ENCODE peak calls at places on chromosomes 13 and 19, in ten cellular contexts. One of them, this sample, is unnamed.

GRCh38 chr13:39144941-39145533 is 106.8 kb downstream of the NHLRC3 start:
- DNase-seq in COR-L47: peak
- DNase-seq in ELF-1: peak
- DNase-seq in Calu3: peak
- DNase-seq in NCI-H1417: peak
- DNase-seq in SHP77 treated with DMSO at 0.1 percent for 48 hours: no peak
- DNase-seq in PC-9: no peak
- DNase-seq in cardiac fibroblast: peak
- DNase-seq in stimulated activated CD4-positive, alpha-beta T cell treated with anti-CD3 and anti-CD28 coated beads, Interleukin-2, amount 100 ng/mL, for 48 hours: peak
- DNase-seq in tibial nerve: peak
- DNase-seq in this sample: no peak

GRCh38 chr19:5329141-5329540 is 11.5 kb downstream of the PTPRS start:
- DNase-seq in COR-L47: no peak
- DNase-seq in ELF-1: no peak
- DNase-seq in Calu3: no peak
- DNase-seq in NCI-H1417: no peak
- DNase-seq in SHP77 treated with DMSO at 0.1 percent for 48 hours: no peak
- DNase-seq in PC-9: no peak
- DNase-seq in cardiac fibroblast: no peak
- DNase-seq in stimulated activated CD4-positive, alpha-beta T cell treated with anti-CD3 and anti-CD28 coated beads, Interleukin-2, amount 100 ng/mL, for 48 hours: no peak
- DNase-seq in tibial nerve: no peak
- DNase-seq in this sample: no peak

GRCh38 chr13:31951215-31951678 is 80.3 kb upstream of the FRY start:
- DNase-seq in COR-L47: no peak
- DNase-seq in ELF-1: no peak
- DNase-seq in Calu3: peak
- DNase-seq in NCI-H1417: no peak
- DNase-seq in SHP77 treated with DMSO at 0.1 percent for 48 hours: no peak
- DNase-seq in PC-9: peak
- DNase-seq in cardiac fibroblast: no peak
- DNase-seq in stimulated activated CD4-positive, alpha-beta T cell treated with anti-CD3 and anti-CD28 coated beads, Interleukin-2, amount 100 ng/mL, for 48 hours: no peak
- DNase-seq in tibial nerve: peak
- DNase-seq in this sample: peak

GRCh38 chr19:50513746-50514345 is at the start of gene ASPDH:
- DNase-seq in COR-L47: no peak
- DNase-seq in ELF-1: no peak
- DNase-seq in Calu3: no peak
- DNase-seq in NCI-H1417: no peak
- DNase-seq in SHP77 treated with DMSO at 0.1 percent for 48 hours: no peak
- DNase-seq in PC-9: no peak
- DNase-seq in cardiac fibroblast: no peak
- DNase-seq in stimulated activated CD4-positive, alpha-beta T cell treated with anti-CD3 and anti-CD28 coated beads, Interleukin-2, amount 100 ng/mL, for 48 hours: no peak
- DNase-seq in tibial nerve: no peak
- DNase-seq in this sample: no peak

GRCh38 chr13:76552373-76552772 is 333.8 kb downstream of the KCTD12 start:
- DNase-seq in COR-L47: no peak
- DNase-seq in ELF-1: no peak
- DNase-seq in Calu3: no peak
- DNase-seq in NCI-H1417: no peak
- DNase-seq in SHP77 treated with DMSO at 0.1 percent for 48 hours: no peak
- DNase-seq in PC-9: no peak
- DNase-seq in cardiac fibroblast: peak
- DNase-seq in stimulated activated CD4-positive, alpha-beta T cell treated with anti-CD3 and anti-CD28 coated beads, Interleukin-2, amount 100 ng/mL, for 48 hours: no peak
- DNase-seq in tibial nerve: no peak
- DNase-seq in this sample: no peak

GRCh38 chr19:56837892-56838679 is 2.4 kb downstream of the PEG3 start:
- DNase-seq in COR-L47: no peak
- DNase-seq in ELF-1: no peak
- DNase-seq in Calu3: no peak
- DNase-seq in NCI-H1417: no peak
- DNase-seq in SHP77 treated with DMSO at 0.1 percent for 48 hours: no peak
- DNase-seq in PC-9: no peak
- DNase-seq in cardiac fibroblast: peak
- DNase-seq in stimulated activated CD4-positive, alpha-beta T cell treated with anti-CD3 and anti-CD28 coated beads, Interleukin-2, amount 100 ng/mL, for 48 hours: no peak
- DNase-seq in tibial nerve: peak
- DNase-seq in this sample: peak

GRCh38 chr13:76225815-76226489 is 589.8 kb downstream of the LMO7 start:
- DNase-seq in COR-L47: no peak
- DNase-seq in ELF-1: no peak
- DNase-seq in Calu3: no peak
- DNase-seq in NCI-H1417: no peak
- DNase-seq in SHP77 treated with DMSO at 0.1 percent for 48 hours: peak
- DNase-seq in PC-9: no peak
- DNase-seq in cardiac fibroblast: peak
- DNase-seq in stimulated activated CD4-positive, alpha-beta T cell treated with anti-CD3 and anti-CD28 coated beads, Interleukin-2, amount 100 ng/mL, for 48 hours: no peak
- DNase-seq in tibial nerve: no peak
- DNase-seq in this sample: no peak

GRCh38 chr13:99373436-99373835 is 66.2 kb upstream of the GPR183 start:
- DNase-seq in COR-L47: no peak
- DNase-seq in ELF-1: no peak
- DNase-seq in Calu3: no peak
- DNase-seq in NCI-H1417: no peak
- DNase-seq in SHP77 treated with DMSO at 0.1 percent for 48 hours: no peak
- DNase-seq in PC-9: no peak
- DNase-seq in cardiac fibroblast: no peak
- DNase-seq in stimulated activated CD4-positive, alpha-beta T cell treated with anti-CD3 and anti-CD28 coated beads, Interleukin-2, amount 100 ng/mL, for 48 hours: no peak
- DNase-seq in tibial nerve: no peak
- DNase-seq in this sample: no peak

GRCh38 chr19:2046046-2046907 is 4.8 kb downstream of the MKNK2 start:
- DNase-seq in COR-L47: no peak
- DNase-seq in ELF-1: no peak
- DNase-seq in Calu3: no peak
- DNase-seq in NCI-H1417: no peak
- DNase-seq in SHP77 treated with DMSO at 0.1 percent for 48 hours: no peak
- DNase-seq in PC-9: no peak
- DNase-seq in cardiac fibroblast: no peak
- DNase-seq in stimulated activated CD4-positive, alpha-beta T cell treated with anti-CD3 and anti-CD28 coated beads, Interleukin-2, amount 100 ng/mL, for 48 hours: no peak
- DNase-seq in tibial nerve: no peak
- DNase-seq in this sample: peak

GRCh38 chr19:41706741-41707501 is 1.5 kb upstream of the CEACAM5 start:
- DNase-seq in COR-L47: peak
- DNase-seq in ELF-1: peak
- DNase-seq in Calu3: peak
- DNase-seq in NCI-H1417: peak
- DNase-seq in SHP77 treated with DMSO at 0.1 percent for 48 hours: no peak
- DNase-seq in PC-9: peak
- DNase-seq in cardiac fibroblast: peak
- DNase-seq in stimulated activated CD4-positive, alpha-beta T cell treated with anti-CD3 and anti-CD28 coated beads, Interleukin-2, amount 100 ng/mL, for 48 hours: peak
- DNase-seq in tibial nerve: no peak
- DNase-seq in this sample: no peak

GRCh38 chr13:94205896-94206295 is 273.6 kb downstream of the DCT start:
- DNase-seq in COR-L47: no peak
- DNase-seq in ELF-1: no peak
- DNase-seq in Calu3: no peak
- DNase-seq in NCI-H1417: no peak
- DNase-seq in SHP77 treated with DMSO at 0.1 percent for 48 hours: no peak
- DNase-seq in PC-9: no peak
- DNase-seq in cardiac fibroblast: no peak
- DNase-seq in stimulated activated CD4-positive, alpha-beta T cell treated with anti-CD3 and anti-CD28 coated beads, Interleukin-2, amount 100 ng/mL, for 48 hours: no peak
- DNase-seq in tibial nerve: no peak
- DNase-seq in this sample: no peak

GRCh38 chr13:27973956-27974662 is 5.0 kb upstream of the CDX2 start:
- DNase-seq in COR-L47: no peak
- DNase-seq in ELF-1: no peak
- DNase-seq in Calu3: no peak
- DNase-seq in NCI-H1417: no peak
- DNase-seq in SHP77 treated with DMSO at 0.1 percent for 48 hours: no peak
- DNase-seq in PC-9: no peak
- DNase-seq in cardiac fibroblast: no peak
- DNase-seq in stimulated activated CD4-positive, alpha-beta T cell treated with anti-CD3 and anti-CD28 coated beads, Interleukin-2, amount 100 ng/mL, for 48 hours: no peak
- DNase-seq in tibial nerve: no peak
- DNase-seq in this sample: no peak

GRCh38 chr19:7421941-7422744 is 66.7 kb downstream of the PEX11G start:
- DNase-seq in COR-L47: no peak
- DNase-seq in ELF-1: peak
- DNase-seq in Calu3: peak
- DNase-seq in NCI-H1417: no peak
- DNase-seq in SHP77 treated with DMSO at 0.1 percent for 48 hours: no peak
- DNase-seq in PC-9: peak
- DNase-seq in cardiac fibroblast: no peak
- DNase-seq in stimulated activated CD4-positive, alpha-beta T cell treated with anti-CD3 and anti-CD28 coated beads, Interleukin-2, amount 100 ng/mL, for 48 hours: no peak
- DNase-seq in tibial nerve: no peak
- DNase-seq in this sample: no peak

GRCh38 chr19:38394488-38394887 is 6.0 kb downstream of the SPRED3 start:
- DNase-seq in COR-L47: no peak
- DNase-seq in ELF-1: peak
- DNase-seq in Calu3: no peak
- DNase-seq in NCI-H1417: no peak
- DNase-seq in SHP77 treated with DMSO at 0.1 percent for 48 hours: no peak
- DNase-seq in PC-9: no peak
- DNase-seq in cardiac fibroblast: no peak
- DNase-seq in stimulated activated CD4-positive, alpha-beta T cell treated with anti-CD3 and anti-CD28 coated beads, Interleukin-2, amount 100 ng/mL, for 48 hours: peak
- DNase-seq in tibial nerve: no peak
- DNase-seq in this sample: no peak

GRCh38 chr19:21126078-21126477 is 15.8 kb upstream of the ZNF431 start:
- DNase-seq in COR-L47: no peak
- DNase-seq in ELF-1: no peak
- DNase-seq in Calu3: no peak
- DNase-seq in NCI-H1417: no peak
- DNase-seq in SHP77 treated with DMSO at 0.1 percent for 48 hours: no peak
- DNase-seq in PC-9: no peak
- DNase-seq in cardiac fibroblast: no peak
- DNase-seq in stimulated activated CD4-positive, alpha-beta T cell treated with anti-CD3 and anti-CD28 coated beads, Interleukin-2, amount 100 ng/mL, for 48 hours: no peak
- DNase-seq in tibial nerve: no peak
- DNase-seq in this sample: no peak

GRCh38 chr13:48188129-48188528 is 44.9 kb upstream of the ITM2B start:
- DNase-seq in COR-L47: no peak
- DNase-seq in ELF-1: no peak
- DNase-seq in Calu3: no peak
- DNase-seq in NCI-H1417: no peak
- DNase-seq in SHP77 treated with DMSO at 0.1 percent for 48 hours: no peak
- DNase-seq in PC-9: no peak
- DNase-seq in cardiac fibroblast: no peak
- DNase-seq in stimulated activated CD4-positive, alpha-beta T cell treated with anti-CD3 and anti-CD28 coated beads, Interleukin-2, amount 100 ng/mL, for 48 hours: no peak
- DNase-seq in tibial nerve: no peak
- DNase-seq in this sample: no peak

GRCh38 chr13:24540236-24541126 is 27.9 kb upstream of the PARP4 start:
- DNase-seq in COR-L47: no peak
- DNase-seq in ELF-1: peak
- DNase-seq in Calu3: peak
- DNase-seq in NCI-H1417: no peak
- DNase-seq in SHP77 treated with DMSO at 0.1 percent for 48 hours: no peak
- DNase-seq in PC-9: no peak
- DNase-seq in cardiac fibroblast: peak
- DNase-seq in stimulated activated CD4-positive, alpha-beta T cell treated with anti-CD3 and anti-CD28 coated beads, Interleukin-2, amount 100 ng/mL, for 48 hours: no peak
- DNase-seq in tibial nerve: no peak
- DNase-seq in this sample: no peak

GRCh38 chr13:48501705-48502104 is 31.2 kb downstream of the RCBTB2 start:
- DNase-seq in COR-L47: no peak
- DNase-seq in ELF-1: no peak
- DNase-seq in Calu3: no peak
- DNase-seq in NCI-H1417: no peak
- DNase-seq in SHP77 treated with DMSO at 0.1 percent for 48 hours: no peak
- DNase-seq in PC-9: no peak
- DNase-seq in cardiac fibroblast: no peak
- DNase-seq in stimulated activated CD4-positive, alpha-beta T cell treated with anti-CD3 and anti-CD28 coated beads, Interleukin-2, amount 100 ng/mL, for 48 hours: no peak
- DNase-seq in tibial nerve: no peak
- DNase-seq in this sample: no peak

GRCh38 chr19:4547303-4548237 is 7.7 kb upstream of the LRG1 start:
- DNase-seq in COR-L47: no peak
- DNase-seq in ELF-1: no peak
- DNase-seq in Calu3: peak
- DNase-seq in NCI-H1417: no peak
- DNase-seq in SHP77 treated with DMSO at 0.1 percent for 48 hours: no peak
- DNase-seq in PC-9: no peak
- DNase-seq in cardiac fibroblast: peak
- DNase-seq in stimulated activated CD4-positive, alpha-beta T cell treated with anti-CD3 and anti-CD28 coated beads, Interleukin-2, amount 100 ng/mL, for 48 hours: no peak
- DNase-seq in tibial nerve: no peak
- DNase-seq in this sample: no peak

GRCh38 chr13:98507060-98507797 is 69.7 kb downstream of the STK24 start:
- DNase-seq in COR-L47: peak
- DNase-seq in ELF-1: peak
- DNase-seq in Calu3: peak
- DNase-seq in NCI-H1417: peak
- DNase-seq in SHP77 treated with DMSO at 0.1 percent for 48 hours: peak
- DNase-seq in PC-9: peak
- DNase-seq in cardiac fibroblast: peak
- DNase-seq in stimulated activated CD4-positive, alpha-beta T cell treated with anti-CD3 and anti-CD28 coated beads, Interleukin-2, amount 100 ng/mL, for 48 hours: no peak
- DNase-seq in tibial nerve: peak
- DNase-seq in this sample: no peak

GRCh38 chr13:30936920-30937319 is 4.5 kb downstream of the TEX26 start:
- DNase-seq in COR-L47: no peak
- DNase-seq in ELF-1: no peak
- DNase-seq in Calu3: no peak
- DNase-seq in NCI-H1417: no peak
- DNase-seq in SHP77 treated with DMSO at 0.1 percent for 48 hours: no peak
- DNase-seq in PC-9: no peak
- DNase-seq in cardiac fibroblast: no peak
- DNase-seq in stimulated activated CD4-positive, alpha-beta T cell treated with anti-CD3 and anti-CD28 coated beads, Interleukin-2, amount 100 ng/mL, for 48 hours: no peak
- DNase-seq in tibial nerve: no peak
- DNase-seq in this sample: no peak

GRCh38 chr19:58317481-58318072 is 9.2 kb upstream of the ZSCAN22 start:
- DNase-seq in COR-L47: no peak
- DNase-seq in ELF-1: no peak
- DNase-seq in Calu3: peak
- DNase-seq in NCI-H1417: no peak
- DNase-seq in SHP77 treated with DMSO at 0.1 percent for 48 hours: no peak
- DNase-seq in PC-9: no peak
- DNase-seq in cardiac fibroblast: peak
- DNase-seq in stimulated activated CD4-positive, alpha-beta T cell treated with anti-CD3 and anti-CD28 coated beads, Interleukin-2, amount 100 ng/mL, for 48 hours: no peak
- DNase-seq in tibial nerve: no peak
- DNase-seq in this sample: no peak

GRCh38 chr19:28667348-28667977 is 545.5 kb downstream of the UQCRFS1 start:
- DNase-seq in COR-L47: no peak
- DNase-seq in ELF-1: no peak
- DNase-seq in Calu3: no peak
- DNase-seq in NCI-H1417: no peak
- DNase-seq in SHP77 treated with DMSO at 0.1 percent for 48 hours: no peak
- DNase-seq in PC-9: no peak
- DNase-seq in cardiac fibroblast: no peak
- DNase-seq in stimulated activated CD4-positive, alpha-beta T cell treated with anti-CD3 and anti-CD28 coated beads, Interleukin-2, amount 100 ng/mL, for 48 hours: no peak
- DNase-seq in tibial nerve: no peak
- DNase-seq in this sample: no peak

GRCh38 chr19:39083983-39084731 is at the start of gene ACP7:
- DNase-seq in COR-L47: no peak
- DNase-seq in ELF-1: no peak
- DNase-seq in Calu3: peak
- DNase-seq in NCI-H1417: peak
- DNase-seq in SHP77 treated with DMSO at 0.1 percent for 48 hours: no peak
- DNase-seq in PC-9: peak
- DNase-seq in cardiac fibroblast: no peak
- DNase-seq in stimulated activated CD4-positive, alpha-beta T cell treated with anti-CD3 and anti-CD28 coated beads, Interleukin-2, amount 100 ng/mL, for 48 hours: peak
- DNase-seq in tibial nerve: no peak
- DNase-seq in this sample: no peak

GRCh38 chr19:10864538-10864899 is 6.8 kb upstream of the CARM1 start:
- DNase-seq in COR-L47: peak
- DNase-seq in ELF-1: peak
- DNase-seq in Calu3: peak
- DNase-seq in NCI-H1417: peak
- DNase-seq in SHP77 treated with DMSO at 0.1 percent for 48 hours: no peak
- DNase-seq in PC-9: peak
- DNase-seq in cardiac fibroblast: peak
- DNase-seq in stimulated activated CD4-positive, alpha-beta T cell treated with anti-CD3 and anti-CD28 coated beads, Interleukin-2, amount 100 ng/mL, for 48 hours: peak
- DNase-seq in tibial nerve: peak
- DNase-seq in this sample: peak

GRCh38 chr13:30745917-30746686 is 10.8 kb downstream of the ALOX5AP start:
- DNase-seq in COR-L47: no peak
- DNase-seq in ELF-1: peak
- DNase-seq in Calu3: no peak
- DNase-seq in NCI-H1417: no peak
- DNase-seq in SHP77 treated with DMSO at 0.1 percent for 48 hours: no peak
- DNase-seq in PC-9: no peak
- DNase-seq in cardiac fibroblast: peak
- DNase-seq in stimulated activated CD4-positive, alpha-beta T cell treated with anti-CD3 and anti-CD28 coated beads, Interleukin-2, amount 100 ng/mL, for 48 hours: no peak
- DNase-seq in tibial nerve: no peak
- DNase-seq in this sample: no peak

GRCh38 chr19:33395561-33396550 is 22.3 kb downstream of the CEBPG start:
- DNase-seq in COR-L47: no peak
- DNase-seq in ELF-1: no peak
- DNase-seq in Calu3: no peak
- DNase-seq in NCI-H1417: no peak
- DNase-seq in SHP77 treated with DMSO at 0.1 percent for 48 hours: no peak
- DNase-seq in PC-9: no peak
- DNase-seq in cardiac fibroblast: peak
- DNase-seq in stimulated activated CD4-positive, alpha-beta T cell treated with anti-CD3 and anti-CD28 coated beads, Interleukin-2, amount 100 ng/mL, for 48 hours: no peak
- DNase-seq in tibial nerve: peak
- DNase-seq in this sample: no peak

GRCh38 chr13:79271616-79272015 is 134.4 kb downstream of the RBM26 start:
- DNase-seq in COR-L47: no peak
- DNase-seq in ELF-1: peak
- DNase-seq in Calu3: no peak
- DNase-seq in NCI-H1417: no peak
- DNase-seq in SHP77 treated with DMSO at 0.1 percent for 48 hours: no peak
- DNase-seq in PC-9: no peak
- DNase-seq in cardiac fibroblast: no peak
- DNase-seq in stimulated activated CD4-positive, alpha-beta T cell treated with anti-CD3 and anti-CD28 coated beads, Interleukin-2, amount 100 ng/mL, for 48 hours: no peak
- DNase-seq in tibial nerve: no peak
- DNase-seq in this sample: no peak